ENCODE peak calls at places on chromosomes 11 and 22, in nine cellular contexts. Y is neural progenitor cell, K is IMR-90, E is GM23248, U is DND-41, A is fibroblast of lung, S is Karpas-422, F is MM.1S, T is endothelial cell of umbilical vein. Z is an unnamed sample. For H4K20me1, the result is how much of the 10 kb centered on the place peaks cover.

GRCh38 chr11:67302571-67303131 is 679 bp upstream of the SSH3 start:
- DNase-seq in K (peak), U (no peak), E (peak), Y (peak), A (peak), S (no peak), T (no peak), F (no peak), Z (no peak)

GRCh38 chr11:35239476-35240075 is 100.6 kb downstream of the CD44 start:
- DNase-seq in Y (no peak), T (no peak), U (no peak), A (no peak), F (no peak), S (no peak), E (no peak), K (no peak), Z (no peak)

GRCh38 chr11:126186708-126187481 is 24.6 kb downstream of the RPUSD4 start:
- DNase-seq in T (no peak), Y (peak), F (no peak), U (no peak), E (peak), K (no peak), A (no peak), S (no peak), Z (no peak)

GRCh38 chr11:86497310-86497709 is 122.6 kb downstream of the CCDC81 start:
- DNase-seq in S (no peak), U (no peak), F (no peak), T (no peak), Y (no peak), A (no peak), K (peak), E (peak), Z (no peak)

GRCh38 chr22:44702479-44703219 is 645 bp downstream of the PRR5 start:
- DNase-seq in E (peak), Y (peak), F (no peak), K (peak), T (no peak), A (peak), U (peak), S (no peak), Z (no peak)

GRCh38 chr22:46504586-46504985 is 32.8 kb downstream of the CELSR1 start:
- DNase-seq in T (no peak), Y (no peak), U (no peak), A (no peak), K (no peak), E (no peak), F (no peak), S (no peak), Z (no peak)

GRCh38 chr11:72771507-72771906 is 19.3 kb upstream of the ARAP1 start:
- DNase-seq in F (no peak), S (no peak), T (no peak), Y (no peak), E (peak), A (peak), K (peak), U (no peak), Z (no peak)

GRCh38 chr11:117719480-117719879 is 77.5 kb downstream of the DSCAML1 start:
- DNase-seq in U (no peak), K (no peak), F (no peak), Y (no peak), T (no peak), S (no peak), A (no peak), E (no peak), Z (no peak)

GRCh38 chr11:77244277-77245014 is 57.0 kb downstream of the GDPD4 start:
- DNase-seq in K (peak), S (no peak), F (no peak), A (peak), E (peak), U (no peak), Y (no peak), T (peak), Z (no peak)

GRCh38 chr11:44955019-44955738 is 4.5 kb upstream of the TP53I11 start:
- DNase-seq in Y (no peak), A (peak), T (peak), F (no peak), S (no peak), E (peak), K (peak), U (peak), Z (no peak)

GRCh38 chr22:20882855-20883254 is 24.0 kb downstream of the SNAP29 start:
- DNase-seq in A (no peak), U (no peak), K (no peak), T (no peak), S (no peak), E (no peak), Y (no peak), F (no peak), Z (no peak)

GRCh38 chr22:41377846-41378245 is 3.9 kb upstream of the TEF start:
- DNase-seq in K (no peak), E (no peak), Y (no peak), T (no peak), U (no peak), S (no peak), A (no peak), F (no peak), Z (no peak)

GRCh38 chr22:31081963-31082605 is 966 bp downstream of the SMTN start:
- DNase-seq in Y (no peak), S (no peak), A (no peak), F (no peak), K (peak), T (peak), U (no peak), E (peak), Z (no peak)

GRCh38 chr22:43015677-43016042 is 711 bp upstream of the PACSIN2 start:
- DNase-seq in K (no peak), E (no peak), T (no peak), F (no peak), Y (no peak), S (no peak), A (no peak), U (no peak), Z (no peak)

GRCh38 chr22:50217543-50218152 is 16.8 kb downstream of the SELENOO start:
- DNase-seq in F (no peak), S (no peak), K (no peak), E (no peak), U (no peak), T (no peak), Y (no peak), A (no peak), Z (no peak)
- H4K20me1 ChIP-seq in F (under half), S (under half), K (half or more), E (under half), U (half or more), T (under half), Y (under half), A (under half), Z (under half)

GRCh38 chr11:3835100-3835485 is 5.7 kb downstream of the RHOG start:
- DNase-seq in F (no peak), K (peak), E (peak), Y (no peak), A (no peak), T (peak), S (no peak), U (no peak), Z (no peak)
- H4K20me1 ChIP-seq in F (under half), K (half or more), E (under half), Y (half or more), A (under half), T (under half), S (under half), U (half or more), Z (under half)

GRCh38 chr11:26599876-26600434 is 27.9 kb upstream of the MUC15 start:
- DNase-seq in K (no peak), F (no peak), S (no peak), Y (no peak), U (no peak), T (no peak), A (no peak), E (no peak), Z (no peak)
- H4K20me1 ChIP-seq in K (under half), F (under half), S (under half), Y (under half), U (under half), T (under half), A (under half), E (under half), Z (under half)

GRCh38 chr11:2129699-2130366 is 9.4 kb downstream of the IGF2 start:
- DNase-seq in E (no peak), A (no peak), S (no peak), T (no peak), K (no peak), U (no peak), F (no peak), Y (no peak), Z (no peak)

GRCh38 chr11:2132229-2132620 is 7.0 kb downstream of the IGF2 start:
- DNase-seq in A (no peak), Y (no peak), T (no peak), E (no peak), K (no peak), U (no peak), S (no peak), F (no peak), Z (no peak)

GRCh38 chr11:2131371-2132228 is 7.6 kb downstream of the IGF2 start:
- DNase-seq in U (no peak), A (no peak), F (no peak), Y (no peak), E (no peak), T (no peak), K (no peak), S (no peak), Z (no peak)

GRCh38 chr11:2129323-2129698 is 9.9 kb downstream of the IGF2 start:
- DNase-seq in T (no peak), K (no peak), A (no peak), F (no peak), U (no peak), S (no peak), E (no peak), Y (no peak), Z (no peak)

DNA sequence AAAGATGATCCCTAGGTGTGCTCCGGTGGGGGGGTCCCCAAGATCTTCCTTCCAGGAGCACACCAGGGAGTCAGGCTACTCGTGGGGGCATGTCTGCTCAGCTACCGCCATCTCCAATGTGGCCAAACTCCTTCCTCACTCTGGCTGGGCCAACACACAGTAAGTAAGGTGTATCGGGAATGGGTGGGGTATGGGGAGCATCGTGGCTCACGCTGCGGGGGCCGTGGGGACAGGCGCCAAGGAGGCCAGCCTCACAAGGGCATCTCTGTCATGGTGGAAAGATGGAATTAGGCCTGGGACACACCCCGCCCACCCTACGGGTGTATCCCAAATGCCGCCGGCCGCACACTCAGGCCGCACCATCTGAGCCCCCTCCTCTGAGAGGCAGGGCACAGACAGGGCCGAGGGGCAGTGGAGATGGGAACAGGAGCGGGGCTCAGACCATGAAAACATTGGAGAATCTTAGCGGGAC is 8.3 kb downstream of the IGF2 start:
- DNase-seq in S (no peak), T (no peak), Y (no peak), U (no peak), E (no peak), K (no peak), F (no peak), A (no peak), Z (no peak)
- H4K20me1 ChIP-seq in S (under half), T (under half), Y (under half), U (under half), E (under half), K (under half), F (under half), A (under half), Z (under half)

GRCh38 chr11:94788396-94788795 is 20.2 kb downstream of the AMOTL1 start:
- DNase-seq in E (peak), F (no peak), Y (no peak), A (no peak), S (no peak), K (no peak), T (peak), U (no peak), Z (no peak)
- H4K20me1 ChIP-seq in E (under half), F (under half), Y (half or more), A (under half), S (under half), K (half or more), T (under half), U (under half), Z (under half)

DNA sequence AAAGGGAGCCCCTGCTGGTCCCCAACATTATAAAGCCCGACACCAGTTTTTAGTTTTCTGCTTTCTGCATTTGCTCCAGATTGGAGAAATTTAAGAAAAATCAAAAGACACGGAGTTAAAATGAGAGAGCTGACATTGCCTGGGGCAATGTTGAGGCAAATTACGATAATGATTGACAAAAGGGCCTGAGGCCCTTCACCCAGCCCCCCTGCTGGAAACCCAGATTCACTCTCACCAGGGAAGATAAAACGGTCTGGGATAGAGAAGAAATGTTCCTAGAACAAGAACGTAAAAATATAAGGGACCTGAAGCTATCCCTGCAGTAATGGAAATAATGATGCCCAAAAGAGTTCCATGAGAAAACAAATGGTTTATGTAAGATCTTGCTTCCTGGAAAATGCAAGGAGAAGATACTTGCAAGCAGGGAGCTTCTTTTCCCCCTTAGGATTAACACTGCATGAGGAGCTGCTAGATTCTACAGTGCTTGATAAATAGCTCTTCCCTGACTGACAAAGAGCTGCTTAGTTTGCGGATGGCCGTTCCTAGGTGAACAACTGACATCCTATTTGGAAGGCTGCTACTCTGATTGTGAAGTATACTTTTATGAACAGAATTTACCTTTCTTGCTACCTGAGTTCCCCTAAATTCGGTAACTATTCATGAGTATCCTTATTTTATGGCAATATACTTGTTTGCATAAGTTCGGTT is 40.6 kb upstream of the GNAZ start:
- DNase-seq in F (no peak), E (no peak), K (no peak), Y (peak), A (no peak), T (no peak), S (no peak), U (no peak), Z (no peak)
- H4K20me1 ChIP-seq in F (under half), E (under half), K (under half), Y (under half), A (under half), T (under half), S (under half), U (under half), Z (under half)

GRCh38 chr11:2678396-2678795 is 21.4 kb downstream of the KCNQ1OT1 start:
- DNase-seq in A (no peak), K (no peak), S (no peak), Y (no peak), T (no peak), E (no peak), F (no peak), U (no peak), Z (no peak)
- H4K20me1 ChIP-seq in A (under half), K (half or more), S (under half), Y (under half), T (under half), E (under half), F (under half), U (under half), Z (under half)

DNA sequence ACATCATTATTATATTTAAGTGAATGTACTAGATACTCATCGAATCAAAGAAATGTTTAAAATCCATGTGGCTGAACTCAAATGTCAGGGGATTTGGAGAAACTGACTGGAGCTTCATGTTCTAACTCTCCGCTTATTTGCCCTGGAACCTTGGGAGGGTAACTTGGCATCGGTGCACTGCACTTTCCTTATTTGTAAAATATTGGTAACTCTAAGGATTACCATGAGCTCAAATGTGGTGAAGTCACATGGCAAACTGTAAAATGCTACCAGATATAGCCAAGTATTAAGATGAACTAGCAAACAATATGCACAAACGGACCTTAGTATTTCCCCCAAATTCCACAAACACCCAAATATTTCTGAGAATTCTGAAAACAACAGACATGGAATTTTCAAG is 75.6 kb downstream of the ETS1 start:
- DNase-seq in Y (no peak), U (no peak), T (no peak), S (peak), F (no peak), A (no peak), E (no peak), K (no peak), Z (no peak)
- H4K20me1 ChIP-seq in Y (under half), U (half or more), T (under half), S (half or more), F (under half), A (under half), E (half or more), K (half or more), Z (under half)

Z was measured in GM12878.